ENCODE peak calls at places on chromosomes 16 and 17, in four cellular contexts. G, V, R and Z are unnamed samples.

GRCh38 chr16:57666353-57667068 is 1.6 kb upstream of the ADGRG3 start:
- DNase-seq in G (no peak), R (no peak), V (no peak), Z (no peak)

GRCh38 chr16:13957197-13958078 is 37.5 kb downstream of the ERCC4 start:
- DNase-seq in R (peak; percentile 54), G (no peak), V (peak; percentile 88), Z (peak; percentile 71)

GRCh38 chr17:7631398-7632380 is 1.8 kb downstream of the SHBG start:
- DNase-seq in R (no peak), V (no peak), G (no peak), Z (no peak)

GRCh38 chr17:48460055-48460454 is 30.0 kb upstream of the SKAP1 start:
- DNase-seq in R (no peak), G (no peak), V (no peak), Z (no peak)

GRCh38 chr16:76278086-76278485 is 885 bp downstream of the CNTNAP4 start:
- DNase-seq in G (no peak), V (no peak), R (no peak), Z (no peak)

GRCh38 chr17:73348018-73348823 is 36.4 kb upstream of the CDC42EP4 start:
- DNase-seq in G (no peak), R (no peak), V (no peak), Z (no peak)

GRCh38 chr17:798246-798645 is 16.1 kb downstream of the MRM3 start:
- DNase-seq in R (no peak), G (no peak), V (no peak), Z (no peak)

GRCh38 chr16:3959148-3959547 is 78.6 kb upstream of the CREBBP start:
- DNase-seq in R (no peak), G (no peak), V (no peak), Z (no peak)

GRCh38 chr17:5122586-5123342 is 6.9 kb downstream of the USP6 start:
- DNase-seq in V (no peak), R (no peak), G (no peak), Z (no peak)